ENCODE peak calls at places on chromosome 7, in four cellular contexts. One of them, this sample, is unnamed.

GRCh38 chr7:104963991-104964385 is 50.0 kb upstream of the KMT2E start:
- DNase-seq in iris pigment epithelial cell: peak
- DNase-seq in EH: no peak
- DNase-seq in left colon: no peak
- DNase-seq in this sample: peak

GRCh38 chr7:25240340-25240739 is 12.1 kb upstream of the NPVF start:
- DNase-seq in iris pigment epithelial cell: no peak
- DNase-seq in EH: peak
- DNase-seq in left colon: no peak
- DNase-seq in this sample: no peak

GRCh38 chr7:99623702-99624447 is 7.1 kb downstream of the ZSCAN25 start:
- DNase-seq in iris pigment epithelial cell: no peak
- DNase-seq in EH: no peak
- DNase-seq in left colon: no peak
- DNase-seq in this sample: no peak

GRCh38 chr7:95342029-95342428 is 17.7 kb upstream of the PON1 start:
- DNase-seq in iris pigment epithelial cell: no peak
- DNase-seq in EH: no peak
- DNase-seq in left colon: no peak
- DNase-seq in this sample: no peak

GRCh38 chr7:148289630-148290029 is 300.9 kb upstream of the C7orf33 start:
- DNase-seq in iris pigment epithelial cell: no peak
- DNase-seq in EH: no peak
- DNase-seq in left colon: no peak
- DNase-seq in this sample: no peak

GRCh38 chr7:44043902-44044301 is 600 bp upstream of the DBNL start:
- DNase-seq in iris pigment epithelial cell: no peak
- DNase-seq in EH: no peak
- DNase-seq in left colon: no peak
- DNase-seq in this sample: no peak

GRCh38 chr7:26549281-26549943 is 257.8 kb downstream of the SNX10 start:
- DNase-seq in iris pigment epithelial cell: no peak
- DNase-seq in EH: peak
- DNase-seq in left colon: no peak
- DNase-seq in this sample: peak

GRCh38 chr7:7564323-7564780 is 2.3 kb upstream of the MIOS start:
- DNase-seq in iris pigment epithelial cell: peak
- DNase-seq in EH: peak
- DNase-seq in left colon: no peak
- DNase-seq in this sample: peak

GRCh38 chr7:13050703-13051102 is 363.3 kb downstream of the ARL4A start:
- DNase-seq in iris pigment epithelial cell: peak
- DNase-seq in EH: peak
- DNase-seq in left colon: no peak
- DNase-seq in this sample: peak

GRCh38 chr7:27793780-27794179 is 53.8 kb downstream of the TAX1BP1 start:
- DNase-seq in iris pigment epithelial cell: peak
- DNase-seq in EH: peak
- DNase-seq in left colon: no peak
- DNase-seq in this sample: peak

GRCh38 chr7:83271212-83272099 is 108.8 kb upstream of the PCLO start:
- DNase-seq in iris pigment epithelial cell: peak
- DNase-seq in EH: peak
- DNase-seq in left colon: no peak
- DNase-seq in this sample: peak

GRCh38 chr7:5667391-5667790 is 114.1 kb downstream of the RNF216 start:
- DNase-seq in iris pigment epithelial cell: no peak
- DNase-seq in EH: no peak
- DNase-seq in left colon: no peak
- DNase-seq in this sample: no peak

GRCh38 chr7:130008941-130009847 is 42.0 kb downstream of the ZC3HC1 start:
- DNase-seq in iris pigment epithelial cell: peak
- DNase-seq in EH: peak
- DNase-seq in left colon: peak
- DNase-seq in this sample: peak

GRCh38 chr7:26930845-26931244 is 66.5 kb upstream of the SKAP2 start:
- DNase-seq in iris pigment epithelial cell: no peak
- DNase-seq in EH: no peak
- DNase-seq in left colon: no peak
- DNase-seq in this sample: no peak

GRCh38 chr7:8303904-8304528 is 42.0 kb upstream of the ICA1 start:
- DNase-seq in iris pigment epithelial cell: no peak
- DNase-seq in EH: no peak
- DNase-seq in left colon: no peak
- DNase-seq in this sample: no peak

GRCh38 chr7:75993689-75994387 is 557 bp downstream of the TMEM120A start:
- DNase-seq in iris pigment epithelial cell: peak
- DNase-seq in EH: peak
- DNase-seq in left colon: peak
- DNase-seq in this sample: peak

GRCh38 chr7:135174941-135175340 is 4.4 kb upstream of the CYREN start:
- DNase-seq in iris pigment epithelial cell: no peak
- DNase-seq in EH: no peak
- DNase-seq in left colon: no peak
- DNase-seq in this sample: no peak

GRCh38 chr7:84111842-84112241 is 82.7 kb downstream of the SEMA3A start:
- DNase-seq in iris pigment epithelial cell: no peak
- DNase-seq in EH: no peak
- DNase-seq in left colon: no peak
- DNase-seq in this sample: no peak

GRCh38 chr7:55206235-55207029 is 158.7 kb upstream of the LANCL2 start:
- DNase-seq in iris pigment epithelial cell: peak
- DNase-seq in EH: peak
- DNase-seq in left colon: no peak
- DNase-seq in this sample: peak